ENCODE peak calls at places on chromosome 22, in five cellular contexts. B is GM12892, T is GM12878, K is K562, D is H1. X is an unnamed sample.
A peak's percentile ranks its signal among the peaks of the same experiment; 100 is the strongest.

GRCh38 chr22:47146391-47146790 is 383.9 kb downstream of the TBC1D22A start:
- DNase-seq in T (no peak), D (no peak), B (no peak), K (no peak), X (no peak)

GRCh38 chr22:41048791-41049717 is 43.3 kb upstream of the EP300 start:
- DNase-seq in K (peak; percentile 34), T (no peak), B (no peak), D (no peak), X (no peak)

GRCh38 chr22:27107824-27108223 is 450.4 kb downstream of the MIAT start:
- DNase-seq in B (no peak), K (no peak), D (no peak), T (no peak), X (no peak)

GRCh38 chr22:38170469-38170868 is 11.2 kb downstream of the PLA2G6 start:
- DNase-seq in B (no peak), K (no peak), T (no peak), D (no peak), X (no peak)

GRCh38 chr22:30996462-30996861 is 27.4 kb downstream of the TUG1 start:
- DNase-seq in D (no peak), T (no peak), B (no peak), K (no peak), X (no peak)

GRCh38 chr22:30047364-30047738 is 32.9 kb upstream of the HORMAD2 start:
- DNase-seq in K (peak; percentile 62), B (no peak), D (no peak), T (no peak), X (peak; percentile 38)

GRCh38 chr22:41286639-41287091 is 678 bp upstream of the RANGAP1 start:
- DNase-seq in B (no peak), D (no peak), K (peak; percentile 23), T (peak; percentile 39), X (no peak)

GRCh38 chr22:40602231-40602630 is 34.3 kb downstream of the MRTFA start:
- DNase-seq in T (no peak), B (no peak), K (no peak), D (no peak), X (no peak)

GRCh38 chr22:27986459-27986858 is 67.4 kb upstream of the PITPNB start:
- DNase-seq in D (no peak), K (no peak), T (no peak), B (no peak), X (no peak)

GRCh38 chr22:50467773-50468440 is 6.9 kb downstream of the SBF1 start:
- DNase-seq in B (no peak), K (no peak), D (no peak), T (no peak), X (no peak)

GRCh38 chr22:46674367-46674781 is 54.2 kb downstream of the GRAMD4 start:
- DNase-seq in D (no peak), T (no peak), K (no peak), B (peak; percentile 65), X (peak; percentile 71)

GRCh38 chr22:47333625-47334024 is 571.2 kb downstream of the TBC1D22A start:
- DNase-seq in T (no peak), D (no peak), K (no peak), B (no peak), X (no peak)

GRCh38 chr22:46747646-46748045 is 9.6 kb upstream of the CERK start:
- DNase-seq in T (no peak), K (no peak), D (no peak), B (no peak), X (no peak)

GRCh38 chr22:40708177-40708576 is 28.9 kb downstream of the MCHR1 start:
- DNase-seq in D (no peak), K (no peak), B (no peak), T (no peak), X (no peak)

DNA sequence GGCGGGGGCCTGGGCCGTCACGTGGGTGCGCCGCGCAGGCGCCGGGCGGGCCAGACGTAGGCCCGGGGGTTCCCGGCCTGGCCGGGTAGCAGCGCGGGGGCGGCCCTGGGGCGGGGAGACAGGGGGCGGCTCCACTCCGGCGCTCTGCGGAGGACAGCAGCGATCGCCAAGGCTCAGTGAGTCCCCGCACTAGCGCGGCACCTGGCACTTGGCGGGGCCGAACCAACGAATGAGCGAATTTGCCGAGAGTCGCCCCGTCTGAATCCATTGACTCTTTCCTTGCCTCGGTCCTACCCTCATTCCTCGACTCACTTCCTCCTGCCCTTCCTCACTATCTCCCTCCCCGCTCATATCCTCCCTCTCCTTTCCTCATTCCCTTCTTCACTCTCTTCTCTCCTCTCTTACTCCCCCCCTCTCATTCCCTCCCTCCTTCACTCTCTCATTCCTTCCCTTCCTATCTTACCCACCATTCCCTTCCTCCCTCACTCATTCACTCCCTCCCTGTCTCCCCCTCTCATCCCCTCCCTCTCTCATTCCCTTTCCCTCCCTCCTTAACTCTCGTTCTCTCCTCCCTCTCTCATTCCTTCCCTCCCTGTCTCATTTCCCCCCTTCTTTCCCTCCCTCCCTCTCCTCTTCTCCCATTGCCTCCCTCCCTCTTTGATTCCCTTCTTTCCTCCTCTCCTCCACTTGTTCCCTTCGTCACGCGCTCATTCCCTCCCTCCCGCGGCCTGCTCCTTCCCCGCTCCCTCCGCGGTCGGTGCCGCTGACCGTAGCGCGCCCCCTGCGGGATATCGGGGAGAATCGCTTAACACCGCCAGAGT is 476 bp upstream of the KLHL22 start:
- DNase-seq in B (peak; percentile 97), T (peak; percentile 44), K (peak; percentile 100), D (peak; percentile 44), X (peak; percentile 97)
- TF ChIP-seq POLR2A in B (no peak), T (peak; percentile 68), K (no peak), D (no peak), X (peak; percentile 65)

DNA sequence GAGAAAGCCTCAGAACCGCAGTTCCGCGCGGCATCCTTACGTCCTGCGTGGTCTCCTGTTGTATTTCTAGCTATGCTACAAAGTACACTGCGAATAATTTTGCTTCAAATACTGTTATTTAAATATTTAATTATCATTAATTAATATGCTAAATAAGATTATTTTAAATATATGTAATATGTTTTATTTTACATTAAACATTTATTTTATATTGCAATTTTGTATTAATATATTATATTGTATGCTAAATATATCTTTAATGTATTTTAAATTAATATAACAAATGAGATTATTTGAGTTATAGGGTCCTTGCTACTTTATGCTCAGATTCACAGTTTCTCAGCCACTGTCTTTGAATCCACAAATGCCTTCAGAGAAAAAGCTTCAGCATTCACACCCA is 436.7 kb downstream of the BRD1 start:
- DNase-seq in K (no peak), B (no peak), T (no peak), D (no peak), X (no peak)
- TF ChIP-seq TAF1 in K (no peak), B (no peak), T (no peak), D (no peak), X (no peak)

GRCh38 chr22:23106906-23107367 is 34.9 kb downstream of the RSPH14 start:
- DNase-seq in D (no peak), B (no peak), K (peak; percentile 66), T (no peak), X (no peak)
- TF ChIP-seq POLR2AphosphoS5 in D (no peak), B (no peak), K (peak; percentile 41), T (no peak), X (no peak)

DNA sequence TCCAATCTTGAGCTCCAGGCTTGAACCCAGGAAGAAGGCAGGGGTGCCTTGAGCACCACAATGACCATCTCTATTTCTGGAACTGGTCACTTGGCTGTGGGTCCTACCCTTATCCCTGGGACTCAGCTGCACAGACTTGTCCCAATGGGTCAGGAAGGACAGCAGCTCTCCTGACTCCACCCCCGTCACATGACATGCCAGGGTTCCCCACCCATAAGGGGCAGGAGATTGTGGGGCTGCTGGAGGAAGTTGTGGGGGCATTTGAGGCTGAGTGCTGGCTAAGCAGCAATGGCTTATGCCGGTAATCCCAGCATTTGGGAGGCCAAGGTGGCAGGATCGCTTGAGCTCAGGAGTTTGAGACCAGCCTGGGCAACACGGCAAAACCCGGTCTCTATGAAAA is 56.2 kb downstream of the NFAM1 start:
- DNase-seq in T (no peak), D (no peak), K (peak; percentile 20), B (no peak), X (no peak)
- TF ChIP-seq POLR2A in T (no peak), D (no peak), K (no peak), B (no peak), X (no peak)